ENCODE peak calls at places on chromosome 7, in ten cellular contexts. S, R, Q, M, K, N, C, L, F and H are unnamed samples.

GRCh38 chr7:118078015-118078414 is 105.9 kb upstream of the LSM8 start:
- DNase-seq in F (no peak), K (no peak), L (no peak), S (no peak), N (no peak), R (no peak), C (no peak), Q (no peak), M (no peak), H (no peak)

GRCh38 chr7:157519246-157519645 is 182.4 kb downstream of the DNAJB6 start:
- DNase-seq in R (no peak), M (no peak), S (no peak), C (no peak), N (no peak), F (peak), Q (no peak), K (no peak), L (no peak), H (no peak)

GRCh38 chr7:17584822-17585221 is 286.4 kb downstream of the AHR start:
- DNase-seq in K (no peak), S (peak), F (no peak), M (no peak), N (no peak), R (no peak), Q (no peak), C (no peak), L (peak), H (peak)

GRCh38 chr7:106668853-106669539 is 8.0 kb upstream of the CCDC71L start:
- DNase-seq in S (no peak), Q (no peak), N (no peak), C (no peak), L (no peak), K (no peak), R (no peak), M (no peak), F (no peak), H (no peak)

GRCh38 chr7:46713868-46714596 is 793.0 kb upstream of the IGFBP3 start:
- DNase-seq in S (no peak), N (no peak), K (no peak), L (no peak), F (no peak), M (no peak), C (peak), Q (no peak), R (no peak), H (no peak)

GRCh38 chr7:74479066-74479781 is 25.5 kb downstream of the GTF2IRD1 start:
- DNase-seq in Q (no peak), N (no peak), L (peak), C (peak), R (no peak), K (no peak), S (peak), M (no peak), F (peak), H (no peak)

GRCh38 chr7:127447326-127447945 is 54.9 kb upstream of the ZNF800 start:
- DNase-seq in N (peak), R (peak), S (peak), M (no peak), Q (peak), C (no peak), F (peak), L (peak), K (no peak), H (peak)

GRCh38 chr7:78151229-78151628 is 352.7 kb downstream of the PHTF2 start:
- DNase-seq in F (no peak), R (no peak), S (peak), M (peak), K (no peak), N (no peak), Q (no peak), C (no peak), L (peak), H (peak)

GRCh38 chr7:98119257-98119918 is 12.7 kb downstream of the LMTK2 start:
- DNase-seq in M (peak), R (no peak), N (no peak), F (no peak), K (no peak), L (peak), S (peak), Q (no peak), C (no peak), H (peak)

GRCh38 chr7:23222439-23223045 is 24.0 kb upstream of the GPNMB start:
- DNase-seq in R (no peak), L (no peak), Q (no peak), F (no peak), C (no peak), K (no peak), M (no peak), N (no peak), S (no peak), H (no peak)

GRCh38 chr7:117384693-117385092 is 42.6 kb downstream of the ASZ1 start:
- DNase-seq in F (no peak), S (no peak), Q (no peak), K (no peak), C (no peak), N (no peak), L (no peak), R (no peak), M (no peak), H (no peak)

GRCh38 chr7:130896051-130896881 is 162.3 kb upstream of the KLF14 start:
- DNase-seq in K (no peak), R (no peak), C (no peak), L (peak), Q (no peak), N (no peak), S (no peak), F (peak), M (no peak), H (no peak)

GRCh38 chr7:99792983-99793382 is 9.0 kb upstream of the CYP3A4 start:
- DNase-seq in S (no peak), C (no peak), M (no peak), L (no peak), Q (no peak), R (no peak), N (no peak), F (no peak), K (no peak), H (no peak)

GRCh38 chr7:33276325-33276724 is 147.0 kb downstream of the BBS9 start:
- DNase-seq in N (no peak), C (no peak), R (no peak), K (no peak), M (no peak), L (no peak), S (no peak), F (no peak), Q (no peak), H (no peak)

GRCh38 chr7:99173787-99174186 is 29.9 kb upstream of the SMURF1 start:
- DNase-seq in R (no peak), S (no peak), K (no peak), C (no peak), N (no peak), F (no peak), M (no peak), L (no peak), Q (no peak), H (no peak)

GRCh38 chr7:91455411-91455810 is 191.2 kb downstream of the FZD1 start:
- DNase-seq in C (no peak), N (no peak), Q (no peak), L (no peak), F (no peak), M (no peak), K (no peak), R (no peak), S (no peak), H (no peak)

GRCh38 chr7:85172530-85172941 is 14.3 kb downstream of the SEMA3D start:
- DNase-seq in C (no peak), M (peak), Q (no peak), R (no peak), S (peak), L (peak), F (no peak), K (no peak), N (no peak), H (peak)

GRCh38 chr7:40329601-40330153 is 194.9 kb downstream of the SUGCT start:
- DNase-seq in K (no peak), R (peak), Q (no peak), N (no peak), C (no peak), F (peak), S (peak), M (no peak), L (peak), H (peak)

GRCh38 chr7:2460641-2461040 is 15.6 kb downstream of the GRIFIN start:
- DNase-seq in K (peak), M (no peak), S (no peak), R (no peak), L (no peak), Q (no peak), C (peak), N (no peak), F (peak), H (no peak)

GRCh38 chr7:12062062-12062461 is 149.0 kb upstream of the TMEM106B start:
- DNase-seq in R (no peak), S (peak), L (no peak), C (no peak), M (no peak), N (no peak), K (no peak), F (no peak), Q (no peak), H (no peak)

GRCh38 chr7:129423700-129424410 is 10.4 kb upstream of the STRIP2 start:
- DNase-seq in L (peak), N (no peak), K (no peak), Q (no peak), M (no peak), R (no peak), C (no peak), F (no peak), S (no peak), H (no peak)

GRCh38 chr7:10205690-10206089 is 768.0 kb upstream of the PHF14 start:
- DNase-seq in S (no peak), L (no peak), C (no peak), Q (no peak), M (no peak), K (no peak), F (no peak), R (no peak), N (no peak), H (no peak)

GRCh38 chr7:130273081-130273699 is 6.5 kb downstream of the CPA2 start:
- DNase-seq in K (no peak), L (peak), N (no peak), S (peak), C (no peak), Q (no peak), R (no peak), F (peak), M (no peak), H (no peak)

GRCh38 chr7:1425292-1426136 is 33.8 kb downstream of the MICALL2 start:
- DNase-seq in M (no peak), R (peak), N (no peak), F (peak), C (no peak), S (peak), L (no peak), K (no peak), Q (no peak), H (peak)

GRCh38 chr7:140972876-140973829 is 41.6 kb downstream of the MRPS33 start:
- DNase-seq in L (no peak), M (no peak), R (no peak), N (no peak), C (no peak), K (no peak), Q (no peak), F (no peak), S (no peak), H (no peak)

GRCh38 chr7:154789404-154789803 is 213.5 kb downstream of the PAXIP1 start:
- DNase-seq in F (peak), K (peak), R (no peak), N (no peak), C (no peak), S (no peak), L (no peak), M (no peak), Q (no peak), H (no peak)

GRCh38 chr7:80785961-80786360 is 132.9 kb downstream of the SEMA3C start:
- DNase-seq in C (no peak), S (peak), Q (no peak), M (peak), N (no peak), L (peak), K (no peak), F (no peak), R (no peak), H (no peak)

GRCh38 chr7:711967-712600 is 14.4 kb upstream of the DNAAF5 start:
- DNase-seq in M (no peak), S (peak), R (no peak), Q (no peak), F (peak), C (no peak), L (no peak), N (no peak), K (no peak), H (peak)

GRCh38 chr7:151133986-151134742 is 33.3 kb downstream of the GBX1 start:
- DNase-seq in M (no peak), L (no peak), F (no peak), S (no peak), C (peak), R (no peak), K (no peak), N (no peak), Q (no peak), H (no peak)

GRCh38 chr7:152924238-152924637 is 164.7 kb downstream of the ACTR3B start:
- DNase-seq in L (no peak), M (no peak), F (peak), N (no peak), R (no peak), S (no peak), K (no peak), Q (no peak), C (no peak), H (no peak)

GRCh38 chr7:108226723-108227359 is 96.7 kb upstream of the LAMB4 start:
- DNase-seq in N (no peak), M (no peak), Q (no peak), S (no peak), F (no peak), L (peak), R (no peak), K (no peak), C (no peak), H (no peak)

GRCh38 chr7:22386206-22386858 is 29.4 kb upstream of the RAPGEF5 start:
- DNase-seq in K (no peak), M (no peak), R (no peak), S (no peak), C (no peak), F (no peak), Q (no peak), N (no peak), L (no peak), H (no peak)

GRCh38 chr7:138030679-138031351 is 28.9 kb upstream of the CREB3L2 start:
- DNase-seq in C (no peak), L (peak), R (no peak), S (no peak), K (no peak), F (no peak), Q (no peak), M (peak), N (no peak), H (no peak)